ENCODE peak calls at places on chromosomes 2 and 18, in nine cellular contexts. C is NCI-H2029; Q is stimulated activated CD8-positive, alpha-beta memory T cell treated with anti-CD3 and anti-CD28 coated beads, Interleukin-7, amount 100 ng/mL, for 24 hours; B is cortex of kidney; A is foreskin fibroblast; S is GM20000; R is pons; L is tibial nerve; W is left cardiac atrium. N is an unnamed sample.

GRCh38 chr2:19321946-19322345 is 36.5 kb downstream of the OSR1 start:
- DNase-seq in C (no peak), Q (no peak), B (no peak), A (peak), S (no peak), R (no peak), L (no peak), W (no peak), N (no peak)

GRCh38 chr2:226877491-226877890 is 41.6 kb downstream of the RHBDD1 start:
- DNase-seq in C (no peak), Q (no peak), B (no peak), A (no peak), S (no peak), R (peak), L (no peak), W (no peak), N (no peak)

GRCh38 chr18:39455300-39455699 is 1889.7 kb upstream of the CELF4 start:
- DNase-seq in C (peak), Q (no peak), B (no peak), A (peak), S (no peak), R (peak), L (no peak), W (peak), N (no peak)

GRCh38 chr2:136117909-136118818 is at the start of gene CXCR4:
- DNase-seq in C (peak), Q (peak), B (no peak), A (peak), S (peak), R (peak), L (peak), W (peak), N (peak)

GRCh38 chr18:43322133-43322532 is 44.8 kb upstream of the SYT4 start:
- DNase-seq in C (no peak), Q (no peak), B (no peak), A (no peak), S (no peak), R (no peak), L (no peak), W (no peak), N (no peak)

GRCh38 chr2:85257359-85258193 is 70.2 kb downstream of the TGOLN2 start:
- DNase-seq in C (no peak), Q (no peak), B (no peak), A (peak), S (no peak), R (no peak), L (no peak), W (peak), N (no peak)

GRCh38 chr2:241859436-241860183 is 916 bp upstream of the PDCD1 start:
- DNase-seq in C (no peak), Q (no peak), B (no peak), A (peak), S (peak), R (peak), L (peak), W (peak), N (peak)

GRCh38 chr18:2686349-2686968 is 30.9 kb downstream of the SMCHD1 start:
- DNase-seq in C (no peak), Q (no peak), B (no peak), A (no peak), S (no peak), R (no peak), L (no peak), W (no peak), N (peak)

GRCh38 chr2:70919672-70920366 is 15.9 kb upstream of the ATP6V1B1 start:
- DNase-seq in C (peak), Q (peak), B (no peak), A (peak), S (peak), R (peak), L (peak), W (peak), N (peak)

GRCh38 chr18:57373017-57373416 is 20.7 kb downstream of the ST8SIA3 start:
- DNase-seq in C (no peak), Q (no peak), B (no peak), A (no peak), S (no peak), R (no peak), L (no peak), W (no peak), N (no peak)

GRCh38 chr2:136005462-136006205 is 20.2 kb upstream of the DARS1 start:
- DNase-seq in C (no peak), Q (no peak), B (no peak), A (no peak), S (no peak), R (no peak), L (no peak), W (no peak), N (no peak)

GRCh38 chr2:103386872-103387271 is 625.0 kb downstream of the TMEM182 start:
- DNase-seq in C (no peak), Q (no peak), B (no peak), A (no peak), S (no peak), R (no peak), L (no peak), W (no peak), N (no peak)

GRCh38 chr2:118168606-118169005 is 80.3 kb downstream of the INSIG2 start:
- DNase-seq in C (no peak), Q (no peak), B (no peak), A (no peak), S (no peak), R (no peak), L (no peak), W (no peak), N (peak)

GRCh38 chr2:72993147-72993546 is 75.8 kb downstream of the EMX1 start:
- DNase-seq in C (no peak), Q (no peak), B (no peak), A (peak), S (peak), R (peak), L (peak), W (no peak), N (peak)

GRCh38 chr2:55649211-55649610 is 31.8 kb upstream of the PPP4R3B start:
- DNase-seq in C (no peak), Q (no peak), B (no peak), A (no peak), S (no peak), R (no peak), L (no peak), W (no peak), N (no peak)

GRCh38 chr18:60541661-60542060 is 169.1 kb upstream of the MC4R start:
- DNase-seq in C (no peak), Q (no peak), B (no peak), A (no peak), S (no peak), R (peak), L (no peak), W (no peak), N (no peak)

GRCh38 chr2:211128287-211128686 is 571.9 kb downstream of the CPS1 start:
- DNase-seq in C (no peak), Q (no peak), B (no peak), A (no peak), S (no peak), R (no peak), L (no peak), W (no peak), N (no peak)

GRCh38 chr2:165293439-165294420 is 54.5 kb downstream of the SCN2A start:
- DNase-seq in C (peak), Q (no peak), B (no peak), A (peak), S (peak), R (peak), L (peak), W (no peak), N (peak)

GRCh38 chr2:17166506-17166905 is 351.7 kb downstream of the RAD51AP2 start:
- DNase-seq in C (no peak), Q (no peak), B (no peak), A (peak), S (no peak), R (no peak), L (no peak), W (no peak), N (peak)

GRCh38 chr2:208983476-208983875 is 440.4 kb upstream of the MAP2 start:
- DNase-seq in C (no peak), Q (no peak), B (no peak), A (no peak), S (no peak), R (no peak), L (no peak), W (no peak), N (no peak)

GRCh38 chr18:10099539-10100140 is 185.8 kb downstream of the VAPA start:
- DNase-seq in C (no peak), Q (no peak), B (no peak), A (peak), S (no peak), R (no peak), L (no peak), W (no peak), N (no peak)

GRCh38 chr2:109497911-109498870 is 115.6 kb downstream of the SEPTIN10 start:
- DNase-seq in C (no peak), Q (no peak), B (no peak), A (peak), S (no peak), R (no peak), L (no peak), W (no peak), N (no peak)

GRCh38 chr2:121993682-121994081 is 238.2 kb downstream of the TSN start:
- DNase-seq in C (no peak), Q (no peak), B (no peak), A (no peak), S (no peak), R (no peak), L (no peak), W (no peak), N (no peak)

GRCh38 chr2:19659375-19659774 is 242.4 kb downstream of the TTC32 start:
- DNase-seq in C (no peak), Q (no peak), B (no peak), A (peak), S (no peak), R (no peak), L (no peak), W (no peak), N (no peak)